ENCODE peak calls at places on chromosomes 4 and X, in seven cellular contexts. H is stimulated activated CD8-positive, alpha-beta memory T cell treated with anti-CD3 and anti-CD28 coated beads, Interleukin-4, amount 100 ng/mL, for 24 hours; F is HFF-Myc; J is epithelial cell of esophagus; E is endodermal cell; T is activated CD4-positive, CD25-positive, alpha-beta regulatory T cell treated with anti-CD3 and anti-CD28 coated beads, Interleukin-2, amount 50 U/mL, for 72 hours; M is activated T-cell treated with anti-CD3 and anti-CD28 coated beads, Interleukin-2, amount 50 U/mL, for 4 hours. L is an unnamed sample.

GRCh38 chr4:24809376-24809775 is 14.0 kb downstream of the SOD3 start:
- DNase-seq in H (no peak), E (peak), M (no peak), J (peak), F (no peak), T (no peak), L (no peak)

GRCh38 chr4:25818293-25819240 is 44.2 kb downstream of the SEL1L3 start:
- DNase-seq in H (no peak), E (no peak), M (no peak), J (peak), T (no peak), F (no peak), L (no peak)

GRCh38 chrX:30283456-30284200 is 25.6 kb downstream of the NR0B1 start:
- DNase-seq in T (no peak), J (peak), H (no peak), F (peak), M (no peak), E (no peak), L (no peak)

GRCh38 chr4:39232100-39232499 is 49.8 kb downstream of the WDR19 start:
- DNase-seq in J (no peak), F (no peak), T (no peak), E (no peak), M (no peak), H (no peak), L (no peak)

GRCh38 chr4:99651370-99651769 is 6.3 kb downstream of the C4orf54 start:
- DNase-seq in F (no peak), J (no peak), T (no peak), M (no peak), E (no peak), H (no peak), L (no peak)

GRCh38 chr4:133161570-133161969 is 12.5 kb downstream of the PCDH10 start:
- DNase-seq in F (no peak), H (no peak), J (no peak), M (no peak), E (no peak), T (no peak), L (no peak)

GRCh38 chr4:23422878-23423277 is 467.0 kb downstream of the PPARGC1A start:
- DNase-seq in H (no peak), E (no peak), J (no peak), M (no peak), F (no peak), T (no peak), L (no peak)

GRCh38 chr4:186132577-186133277 is 28.2 kb downstream of the FAM149A start:
- DNase-seq in T (no peak), J (peak), M (no peak), F (no peak), E (peak), H (no peak), L (no peak)

GRCh38 chr4:23938796-23939195 is 48.9 kb upstream of the PPARGC1A start:
- DNase-seq in T (no peak), J (no peak), F (no peak), H (no peak), M (no peak), E (no peak), L (no peak)